ENCODE peak calls at places on chromosomes 13 and 19, in six cellular contexts. U, K, J, Z, B and Q are unnamed samples.

GRCh38 chr19:24062222-24062621 is 24.8 kb upstream of the ZNF254 start:
- DNase-seq in U (no peak), K (no peak), J (no peak), Z (no peak), B (no peak), Q (no peak)

GRCh38 chr19:16957151-16957662 is 68.4 kb downstream of the F2RL3 start:
- DNase-seq in U (no peak), K (no peak), J (no peak), Z (no peak), B (peak; percentile 28), Q (no peak)

GRCh38 chr19:4803736-4804695 is 12.5 kb downstream of the FEM1A start:
- DNase-seq in U (peak; percentile 82), K (peak; percentile 90), J (peak; percentile 60), Z (peak; percentile 66), B (peak; percentile 95), Q (peak; percentile 66)

GRCh38 chr19:6453951-6454565 is 5.5 kb downstream of the SLC25A23 start:
- DNase-seq in U (no peak), K (no peak), J (no peak), Z (no peak), B (no peak), Q (no peak)

GRCh38 chr19:11451942-11452813 is 16.7 kb downstream of the PRKCSH start:
- DNase-seq in U (peak; percentile 32), K (peak; percentile 62), J (no peak), Z (no peak), B (no peak), Q (no peak)

GRCh38 chr13:19596960-19597361 is 35.6 kb upstream of the TPTE2 start:
- DNase-seq in U (no peak), K (no peak), J (no peak), Z (peak; percentile 96), B (no peak), Q (no peak)

GRCh38 chr19:10289836-10290438 is at the start of gene ICAM5:
- DNase-seq in U (peak; percentile 59), K (no peak), J (no peak), Z (no peak), B (no peak), Q (no peak)

GRCh38 chr13:39943711-39944110 is 288.2 kb downstream of the COG6 start:
- DNase-seq in U (no peak), K (no peak), J (no peak), Z (no peak), B (no peak), Q (no peak)

GRCh38 chr19:55454787-55455243 is 6.6 kb downstream of the ISOC2 start:
- DNase-seq in U (no peak), K (peak; percentile 73), J (no peak), Z (peak; percentile 34), B (peak; percentile 83), Q (no peak)

GRCh38 chr13:22596157-22596863 is 584.5 kb upstream of the SGCG start:
- DNase-seq in U (no peak), K (no peak), J (no peak), Z (peak; percentile 8), B (no peak), Q (no peak)

GRCh38 chr13:63124863-63125262 is 1709.2 kb upstream of the PCDH20 start:
- DNase-seq in U (no peak), K (peak; percentile 21), J (no peak), Z (peak; percentile 5), B (no peak), Q (no peak)

GRCh38 chr13:21639604-21640003 is 31.3 kb upstream of the FGF9 start:
- DNase-seq in U (no peak), K (no peak), J (no peak), Z (no peak), B (no peak), Q (no peak)

GRCh38 chr19:16836115-16836905 is 7.1 kb downstream of the SIN3B start:
- DNase-seq in U (no peak), K (no peak), J (peak; percentile 46), Z (no peak), B (no peak), Q (no peak)

GRCh38 chr13:26967119-26968038 is 204.2 kb downstream of the USP12 start:
- DNase-seq in U (no peak), K (peak; percentile 63), J (no peak), Z (no peak), B (no peak), Q (no peak)

GRCh38 chr19:31223805-31224534 is 125.3 kb downstream of the TSHZ3 start:
- DNase-seq in U (no peak), K (no peak), J (no peak), Z (no peak), B (no peak), Q (no peak)

GRCh38 chr13:106151056-106151699 is 384.3 kb downstream of the EFNB2 start:
- DNase-seq in U (no peak), K (no peak), J (no peak), Z (no peak), B (no peak), Q (no peak)

GRCh38 chr19:44702551-44703176 is 3.7 kb downstream of the CEACAM16 start:
- DNase-seq in U (no peak), K (peak; percentile 52), J (no peak), Z (no peak), B (no peak), Q (no peak)

GRCh38 chr19:29308977-29309520 is 96.1 kb upstream of the UQCRFS1 start:
- DNase-seq in U (no peak), K (no peak), J (no peak), Z (no peak), B (peak; percentile 60), Q (no peak)
- TF ChIP-seq TAF1 in U (no peak), K (no peak), J (no peak), Z (no peak), B (no peak), Q (no peak)

GRCh38 chr19:39539165-39539518 is 819 bp downstream of the EID2 start:
- DNase-seq in U (peak; percentile 16), K (no peak), J (no peak), Z (peak; percentile 52), B (no peak), Q (no peak)

GRCh38 chr19:39543477-39543857 is 3.5 kb upstream of the EID2 start:
- DNase-seq in U (no peak), K (no peak), J (no peak), Z (no peak), B (no peak), Q (no peak)

GRCh38 chr19:39540333-39540673 is 342 bp upstream of the EID2 start:
- DNase-seq in U (no peak), K (no peak), J (no peak), Z (no peak), B (no peak), Q (no peak)

GRCh38 chr19:39542198-39542597 is 2.2 kb upstream of the EID2 start:
- DNase-seq in U (no peak), K (no peak), J (no peak), Z (no peak), B (peak; percentile 24), Q (no peak)

DNA sequence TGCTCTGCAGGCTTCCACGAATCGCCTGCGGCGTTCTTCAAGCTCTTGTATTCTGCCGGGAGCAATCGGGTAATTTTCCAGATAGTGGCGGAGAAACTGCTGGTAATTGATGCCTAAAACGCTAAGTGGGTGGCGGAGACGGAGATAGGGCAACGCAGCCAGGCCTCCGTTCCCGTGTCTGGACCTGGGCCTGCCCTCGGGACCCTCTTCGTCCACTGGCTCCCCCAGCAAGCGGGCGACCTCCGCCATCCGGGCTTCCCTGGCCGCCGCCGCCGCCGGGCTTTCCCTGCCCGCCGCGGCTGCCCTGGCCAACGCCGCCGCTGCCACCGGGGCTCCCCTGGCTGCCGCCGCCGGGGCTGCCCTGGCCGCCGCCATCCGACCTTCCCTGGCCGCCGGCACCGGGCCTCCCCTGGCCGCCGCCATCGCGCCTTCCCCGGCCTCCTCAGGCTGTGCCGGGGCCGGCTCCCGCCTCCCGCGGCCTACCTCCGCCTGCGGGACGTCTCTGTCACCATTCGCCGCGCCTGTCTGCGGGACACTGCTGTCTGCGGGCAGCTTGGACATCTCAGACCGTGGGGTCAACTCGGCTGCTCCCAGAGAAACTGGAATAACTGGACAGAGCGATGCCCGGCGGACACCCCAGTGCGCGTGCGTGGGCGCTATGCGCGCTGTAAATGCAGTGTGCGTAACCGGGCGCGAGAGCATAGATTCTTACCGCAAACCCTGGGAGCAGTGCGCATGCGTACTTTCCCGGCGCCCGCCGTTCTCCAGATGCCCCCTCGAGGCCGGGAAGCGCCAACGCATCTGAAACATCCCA is at the start of gene EID2:
- DNase-seq in U (peak; percentile 96), K (peak; percentile 97), J (peak; percentile 83), Z (peak; percentile 83), B (peak; percentile 96), Q (peak; percentile 82)
- TF ChIP-seq POLR2AphosphoS5 in U (peak; percentile 56), K (peak; percentile 88), J (peak; percentile 55), Z (peak; percentile 88), B (peak; percentile 88), Q (peak; percentile 74)

GRCh38 chr13:98490866-98491265 is 86.0 kb downstream of the STK24 start:
- DNase-seq in U (no peak), K (no peak), J (no peak), Z (no peak), B (no peak), Q (no peak)

GRCh38 chr13:98494769-98495168 is 82.1 kb downstream of the STK24 start:
- DNase-seq in U (no peak), K (no peak), J (no peak), Z (no peak), B (no peak), Q (no peak)

GRCh38 chr13:98490195-98490771 is 86.6 kb downstream of the STK24 start:
- DNase-seq in U (no peak), K (no peak), J (no peak), Z (peak; percentile 92), B (no peak), Q (no peak)

GRCh38 chr13:98493035-98493401 is 83.9 kb downstream of the STK24 start:
- DNase-seq in U (no peak), K (no peak), J (no peak), Z (no peak), B (no peak), Q (no peak)

GRCh38 chr13:98492335-98493034 is 84.4 kb downstream of the STK24 start:
- DNase-seq in U (no peak), K (no peak), J (no peak), Z (no peak), B (no peak), Q (no peak)
- TF ChIP-seq TAF1 in U (no peak), K (no peak), J (no peak), Z (no peak), B (no peak), Q (no peak)

GRCh38 chr19:18683109-18683954 is at the start of gene CRTC1:
- DNase-seq in U (peak; percentile 99), K (peak; percentile 99), J (peak; percentile 96), Z (peak; percentile 66), B (peak; percentile 91), Q (peak; percentile 98)
- TF ChIP-seq POLR2AphosphoS5 in U (no peak), K (peak; percentile 80), J (peak; percentile 85), Z (peak; percentile 81), B (peak; percentile 93), Q (peak; percentile 79)